ENCODE peak calls at places on chromosomes 6 and 20, in eight cellular contexts. U, C, H, Q, N, X, J and M are unnamed samples.

GRCh38 chr6:139433647-139434419 is 59.4 kb upstream of the CITED2 start:
- DNase-seq in U (no peak), C (no peak), H (no peak), Q (no peak), N (no peak), X (peak; percentile 34), J (no peak), M (no peak)

GRCh38 chr20:38203337-38204003 is 38.4 kb upstream of the TGM2 start:
- DNase-seq in U (no peak), C (no peak), H (peak; percentile 75), Q (no peak), N (no peak), X (no peak), J (no peak), M (peak; percentile 48)

GRCh38 chr6:54327631-54328030 is 19.4 kb downstream of the TINAG start:
- DNase-seq in U (no peak), C (no peak), H (no peak), Q (no peak), N (no peak), X (peak; percentile 3), J (no peak), M (no peak)

GRCh38 chr6:1313755-1314503 is 2.0 kb downstream of the FOXQ1 start:
- DNase-seq in U (no peak), C (no peak), H (no peak), Q (no peak), N (no peak), X (no peak), J (peak; percentile 73), M (no peak)

GRCh38 chr6:111589366-111589765 is 16.3 kb downstream of the TRAF3IP2 start:
- DNase-seq in U (peak; percentile 82), C (no peak), H (peak; percentile 88), Q (no peak), N (no peak), X (peak; percentile 94), J (no peak), M (no peak)

GRCh38 chr6:148530394-148530923 is 187.8 kb downstream of the SASH1 start:
- DNase-seq in U (peak; percentile 94), C (peak; percentile 48), H (no peak), Q (peak; percentile 47), N (no peak), X (peak; percentile 96), J (no peak), M (no peak)

GRCh38 chr6:120736740-120737139 is 597.5 kb downstream of the TBC1D32 start:
- DNase-seq in U (no peak), C (no peak), H (no peak), Q (no peak), N (no peak), X (no peak), J (no peak), M (no peak)

GRCh38 chr6:124441430-124441829 is 520.8 kb upstream of the RNF217 start:
- DNase-seq in U (no peak), C (no peak), H (no peak), Q (no peak), N (no peak), X (no peak), J (no peak), M (no peak)

GRCh38 chr20:44153636-44154043 is 33.3 kb downstream of the JPH2 start:
- DNase-seq in U (peak; percentile 18), C (no peak), H (no peak), Q (no peak), N (no peak), X (peak; percentile 80), J (no peak), M (no peak)

GRCh38 chr6:13012271-13012670 is 295.7 kb downstream of the PHACTR1 start:
- DNase-seq in U (no peak), C (no peak), H (no peak), Q (no peak), N (no peak), X (no peak), J (no peak), M (no peak)

GRCh38 chr20:47886454-47887041 is 101.3 kb upstream of the SULF2 start:
- DNase-seq in U (no peak), C (no peak), H (peak; percentile 76), Q (no peak), N (no peak), X (no peak), J (no peak), M (no peak)

GRCh38 chr20:9112541-9113515 is 43.9 kb downstream of the PLCB4 start:
- DNase-seq in U (peak; percentile 66), C (no peak), H (no peak), Q (no peak), N (no peak), X (peak; percentile 85), J (no peak), M (no peak)

GRCh38 chr6:38114976-38115632 is 295.6 kb downstream of the ZFAND3 start:
- DNase-seq in U (no peak), C (no peak), H (no peak), Q (no peak), N (no peak), X (no peak), J (no peak), M (no peak)

GRCh38 chr20:36726168-36726567 is 19.7 kb downstream of the NDRG3 start:
- DNase-seq in U (no peak), C (no peak), H (no peak), Q (no peak), N (no peak), X (peak; percentile 25), J (no peak), M (no peak)

GRCh38 chr6:131914967-131915751 is 36.0 kb downstream of the CCN2 start:
- DNase-seq in U (peak; percentile 85), C (peak; percentile 51), H (no peak), Q (peak; percentile 77), N (peak; percentile 74), X (peak; percentile 78), J (no peak), M (no peak)

GRCh38 chr6:135088232-135088760 is 33.7 kb upstream of the HBS1L start:
- DNase-seq in U (no peak), C (no peak), H (no peak), Q (no peak), N (no peak), X (no peak), J (no peak), M (no peak)

GRCh38 chr6:43455034-43455747 is at the start of gene DLK2:
- DNase-seq in U (no peak), C (peak; percentile 67), H (no peak), Q (peak; percentile 17), N (no peak), X (no peak), J (no peak), M (no peak)

GRCh38 chr20:36344517-36345132 is 38.5 kb downstream of the DLGAP4 start:
- DNase-seq in U (peak; percentile 51), C (peak; percentile 48), H (peak; percentile 84), Q (peak; percentile 26), N (peak; percentile 7), X (peak; percentile 41), J (no peak), M (no peak)

GRCh38 chr6:44221961-44222335 is 1.4 kb upstream of the SLC29A1 start:
- DNase-seq in U (no peak), C (no peak), H (no peak), Q (no peak), N (no peak), X (no peak), J (no peak), M (no peak)

GRCh38 chr6:127420558-127420957 is 38.6 kb downstream of the KIAA0408 start:
- DNase-seq in U (peak; percentile 96), C (peak; percentile 83), H (no peak), Q (peak; percentile 89), N (peak; percentile 85), X (peak; percentile 96), J (no peak), M (no peak)

GRCh38 chr20:709864-710761 is 34.5 kb upstream of the SCRT2 start:
- DNase-seq in U (no peak), C (no peak), H (no peak), Q (no peak), N (no peak), X (no peak), J (no peak), M (no peak)

GRCh38 chr6:113596907-113597583 is 260.1 kb upstream of the MARCKS start:
- DNase-seq in U (peak; percentile 64), C (no peak), H (no peak), Q (peak; percentile 35), N (no peak), X (peak; percentile 62), J (no peak), M (no peak)

DNA sequence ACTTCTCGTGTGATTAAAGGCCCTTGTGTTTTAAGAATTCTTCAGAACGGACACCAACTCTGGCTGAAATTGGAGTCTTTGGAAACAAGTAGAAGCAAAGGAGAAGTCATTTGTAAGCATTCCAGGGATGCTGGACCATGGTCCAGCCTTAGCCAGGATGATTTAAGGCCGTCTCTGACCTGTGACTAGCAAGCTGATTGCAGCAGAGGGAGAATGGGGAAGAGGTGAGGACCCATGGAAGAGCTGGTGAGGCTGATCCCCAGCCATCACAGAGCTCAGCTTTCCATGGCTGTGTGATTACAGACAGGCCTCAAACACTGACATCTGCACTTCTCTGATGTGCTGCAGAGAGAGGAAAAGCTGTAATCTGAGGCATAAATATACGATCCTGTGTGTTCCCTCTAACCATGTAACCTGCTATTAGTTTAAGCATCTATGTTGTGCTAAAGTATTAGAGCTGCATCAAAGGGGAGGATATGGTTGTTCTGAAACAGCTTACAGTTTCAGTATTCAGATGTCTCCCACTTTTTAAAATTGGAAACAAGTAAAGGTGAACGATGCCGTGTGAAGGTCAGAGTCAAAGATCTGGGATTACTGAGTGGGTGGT is 7.5 kb downstream of the PLEKHG1 start:
- DNase-seq in U (no peak), C (no peak), H (no peak), Q (no peak), N (no peak), X (no peak), J (no peak), M (no peak)
- TF ChIP-seq CTCF in U (no peak), C (no peak), H (no peak), Q (no peak), N (no peak), X (no peak), J (no peak), M (no peak)

GRCh38 chr6:158496700-158497099 is 63.2 kb upstream of the TMEM181 start:
- DNase-seq in U (no peak), C (no peak), H (no peak), Q (no peak), N (no peak), X (no peak), J (no peak), M (no peak)
- TF ChIP-seq CTCF in U (no peak), C (peak; percentile 11), H (peak; percentile 8), Q (no peak), N (no peak), X (no peak), J (no peak), M (no peak)

GRCh38 chr20:11912013-11912663 is 5.6 kb upstream of the BTBD3 start:
- DNase-seq in U (no peak), C (peak; percentile 22), H (no peak), Q (no peak), N (no peak), X (no peak), J (no peak), M (no peak)
- TF ChIP-seq CTCF in U (peak; percentile 57), C (peak; percentile 42), H (peak; percentile 35), Q (no peak), N (peak; percentile 59), X (peak; percentile 46), J (peak; percentile 45), M (peak; percentile 63)

DNA sequence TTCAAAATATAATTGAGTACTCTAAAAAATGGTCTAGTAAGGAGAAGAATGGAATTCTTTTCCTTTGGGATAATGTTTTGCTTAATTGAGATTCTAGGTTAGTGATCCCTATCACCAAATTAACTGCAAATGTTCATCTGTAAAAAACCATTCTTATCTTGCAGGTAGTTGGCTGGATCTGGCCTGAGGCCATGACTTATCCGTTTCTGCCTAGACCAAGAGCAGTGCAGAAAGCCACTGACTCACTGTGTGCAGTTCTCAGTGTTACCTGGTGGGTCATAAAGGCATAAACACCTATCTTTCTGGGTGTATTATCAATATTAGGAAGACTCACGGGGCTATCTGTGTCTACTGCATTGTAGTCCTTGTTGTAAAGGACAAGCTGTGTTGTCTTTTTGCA is 10.8 kb downstream of the RIPOR2 start:
- DNase-seq in U (no peak), C (no peak), H (no peak), Q (no peak), N (no peak), X (no peak), J (no peak), M (no peak)
- TF ChIP-seq CTCF in U (no peak), C (no peak), H (no peak), Q (no peak), N (no peak), X (no peak), J (no peak), M (no peak)